ENCODE peak calls at places on chromosomes 12 and 14, in six cellular contexts. E is esophagus squamous epithelium, T is MM.1S, K is Panc1, U is heart left ventricle, P is gastrocnemius medialis. W is an unnamed sample.

GRCh38 chr14:50603565-50603964 is 43.6 kb downstream of the ATL1 start:
- DNase-seq in K (no peak), U (no peak), T (no peak), E (no peak), P (no peak), W (no peak)

GRCh38 chr14:96588410-96589249 is 86.4 kb downstream of the PAPOLA start:
- DNase-seq in K (no peak), E (no peak), P (no peak), T (no peak), U (no peak), W (no peak)

GRCh38 chr12:26028953-26029740 is 70.7 kb downstream of the RASSF8 start:
- DNase-seq in P (no peak), K (no peak), E (no peak), T (peak), U (no peak), W (peak)

GRCh38 chr14:59905193-59905592 is 14.8 kb upstream of the LRRC9 start:
- DNase-seq in U (no peak), K (no peak), P (no peak), T (no peak), E (no peak), W (no peak)

GRCh38 chr14:93041002-93041401 is 74.7 kb downstream of the ITPK1 start:
- DNase-seq in U (no peak), P (no peak), E (no peak), T (no peak), K (no peak), W (no peak)

GRCh38 chr12:34602213-34602940 is 580.1 kb downstream of the ALG10 start:
- DNase-seq in T (no peak), P (no peak), K (no peak), U (no peak), E (no peak), W (no peak)

GRCh38 chr14:86402547-86402946 is 872.6 kb downstream of the FLRT2 start:
- DNase-seq in K (no peak), P (no peak), U (no peak), T (no peak), E (no peak), W (no peak)

GRCh38 chr12:55675671-55676070 is 32.0 kb downstream of the ITGA7 start:
- DNase-seq in U (no peak), P (no peak), E (no peak), K (no peak), T (no peak), W (no peak)

GRCh38 chr12:30882706-30883105 is 43.8 kb upstream of the TSPAN11 start:
- DNase-seq in E (no peak), T (no peak), K (no peak), U (no peak), P (no peak), W (no peak)

GRCh38 chr12:8037046-8037663 is 4.6 kb downstream of the FOXJ2 start:
- DNase-seq in U (no peak), P (no peak), T (no peak), E (no peak), K (no peak), W (no peak)

GRCh38 chr14:50340945-50341344 is 28.8 kb downstream of the DMAC2L start:
- DNase-seq in P (no peak), E (no peak), T (no peak), U (no peak), K (no peak), W (no peak)

GRCh38 chr14:51269634-51270033 is 29.6 kb downstream of the TMX1 start:
- DNase-seq in P (no peak), T (no peak), K (no peak), U (no peak), E (no peak), W (no peak)

GRCh38 chr12:13187399-13187798 is 9.1 kb upstream of the EMP1 start:
- DNase-seq in P (no peak), K (no peak), U (no peak), T (no peak), E (no peak), W (no peak)

GRCh38 chr12:120599672-120600537 is 18.7 kb upstream of the POP5 start:
- DNase-seq in E (no peak), K (no peak), U (no peak), T (no peak), P (no peak), W (no peak)

GRCh38 chr12:21912318-21912717 is 28.9 kb downstream of the ABCC9 start:
- DNase-seq in K (no peak), E (no peak), U (no peak), P (no peak), T (no peak), W (no peak)

GRCh38 chr12:46531059-46531785 is 158.6 kb upstream of the SLC38A2 start:
- DNase-seq in K (no peak), E (no peak), P (no peak), U (no peak), T (no peak), W (no peak)

GRCh38 chr14:101761881-101762529 is 496 bp downstream of the PPP2R5C start:
- DNase-seq in E (peak), P (no peak), T (peak), K (no peak), U (peak), W (peak)

GRCh38 chr14:36519431-36520321 is at the start of gene NKX2-1:
- DNase-seq in K (no peak), T (no peak), E (no peak), U (no peak), P (no peak), W (no peak)

GRCh38 chr14:96297000-96297399 is 41.0 kb downstream of the BDKRB1 start:
- DNase-seq in E (no peak), K (no peak), P (no peak), U (no peak), T (peak), W (peak)

GRCh38 chr14:93950948-93951668 is 24.0 kb downstream of the FAM181A start:
- DNase-seq in K (no peak), T (no peak), P (no peak), E (no peak), U (no peak), W (no peak)

GRCh38 chr12:18556081-18556645 is 181.6 kb downstream of the PLCZ1 start:
- DNase-seq in T (no peak), E (no peak), U (no peak), K (no peak), P (no peak), W (no peak)

GRCh38 chr12:24960222-24960855 is 11.4 kb upstream of the BCAT1 start:
- DNase-seq in P (no peak), T (peak), E (no peak), K (peak), U (no peak), W (no peak)

GRCh38 chr14:64444984-64445845 is 20.1 kb upstream of the AKAP5 start:
- DNase-seq in K (no peak), P (no peak), T (peak), E (no peak), U (no peak), W (peak)

GRCh38 chr12:11834925-11835324 is 185.5 kb downstream of the ETV6 start:
- DNase-seq in E (no peak), U (no peak), P (no peak), T (no peak), K (no peak), W (no peak)
- H3K27ac ChIP-seq in E (no peak), U (no peak), P (no peak), T (no peak), K (no peak), W (no peak)

GRCh38 chr12:131862600-131862993 is 31.8 kb upstream of the ULK1 start:
- DNase-seq in K (no peak), P (no peak), T (no peak), U (no peak), E (no peak), W (no peak)

GRCh38 chr12:131862994-131863710 is 31.3 kb upstream of the ULK1 start:
- DNase-seq in P (no peak), T (no peak), U (no peak), K (no peak), E (no peak), W (no peak)

GRCh38 chr12:131862084-131862441 is 32.4 kb upstream of the ULK1 start:
- DNase-seq in P (no peak), K (no peak), T (no peak), U (no peak), E (no peak), W (no peak)

GRCh38 chr12:131860472-131861260 is 32.5 kb downstream of the MMP17 start:
- DNase-seq in K (peak), E (no peak), P (no peak), U (no peak), T (no peak), W (no peak)

DNA sequence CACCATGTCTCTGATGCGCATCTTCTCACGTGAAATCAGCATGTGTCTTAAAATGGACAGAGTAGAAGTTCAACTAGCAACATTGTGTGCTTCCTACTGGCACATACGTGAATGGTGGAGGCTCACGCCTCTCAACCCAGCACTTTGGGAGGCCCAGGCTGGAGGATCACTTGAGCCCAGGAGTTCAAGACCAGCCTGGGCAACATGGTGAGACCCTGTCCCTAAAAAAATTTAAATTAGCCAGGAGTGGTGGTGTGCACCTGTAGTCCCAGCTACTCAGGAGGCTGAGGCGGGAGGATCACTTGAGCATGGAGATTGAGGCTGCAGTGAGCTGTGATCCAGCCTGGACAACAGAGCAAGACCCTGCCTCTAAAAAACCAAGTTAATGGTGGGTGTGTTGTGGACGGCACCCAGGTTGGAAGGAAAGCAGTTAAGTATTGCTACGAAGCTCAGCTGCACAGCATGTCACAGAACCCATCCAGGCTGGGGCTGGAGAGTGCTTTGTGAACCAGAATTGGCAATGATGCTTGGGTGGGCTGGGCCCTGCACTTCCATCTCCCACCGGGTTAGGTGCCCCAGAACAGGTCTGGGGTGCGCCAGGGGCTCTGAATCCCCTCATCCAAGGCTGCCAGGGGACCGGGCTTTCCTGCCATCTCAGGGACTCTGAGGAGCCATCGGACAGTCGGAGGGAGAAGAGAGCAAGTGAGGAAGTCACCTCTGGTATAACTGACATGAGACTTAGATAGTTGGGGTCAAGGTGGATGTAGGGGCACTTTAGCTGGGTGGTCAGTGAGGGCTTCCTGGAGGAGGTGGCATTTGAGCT is 33.0 kb upstream of the ULK1 start:
- DNase-seq in K (no peak), T (no peak), P (no peak), E (no peak), U (no peak), W (no peak)
- H3K4me3 ChIP-seq in K (no peak), T (no peak), P (no peak), E (no peak), U (no peak), W (no peak)

GRCh38 chr14:52950898-52951729 is at the start of gene FERMT2:
- DNase-seq in P (peak), E (no peak), U (peak), K (no peak), T (peak), W (peak)
- H3K27ac ChIP-seq in P (peak), E (peak), U (peak), K (peak), T (no peak), W (no peak)

GRCh38 chr14:68815288-68816182 is 22.7 kb upstream of the ZFP36L1 start:
- DNase-seq in E (no peak), P (no peak), U (no peak), T (no peak), K (no peak), W (peak)
- H3K4me3 ChIP-seq in E (peak), P (peak), U (peak), T (peak), K (peak), W (peak)

GRCh38 chr12:116135209-116135930 is 142.1 kb downstream of the MED13L start:
- DNase-seq in E (no peak), T (no peak), P (no peak), U (no peak), K (no peak), W (no peak)

GRCh38 chr12:116136340-116136739 is 141.2 kb downstream of the MED13L start:
- DNase-seq in U (no peak), P (no peak), E (no peak), K (no peak), T (no peak), W (no peak)

GRCh38 chr12:116138380-116138779 is 139.1 kb downstream of the MED13L start:
- DNase-seq in E (no peak), P (no peak), K (no peak), U (no peak), T (no peak), W (no peak)

GRCh38 chr12:116138781-116139180 is 138.7 kb downstream of the MED13L start:
- DNase-seq in K (no peak), U (no peak), E (no peak), P (no peak), T (no peak), W (no peak)

DNA sequence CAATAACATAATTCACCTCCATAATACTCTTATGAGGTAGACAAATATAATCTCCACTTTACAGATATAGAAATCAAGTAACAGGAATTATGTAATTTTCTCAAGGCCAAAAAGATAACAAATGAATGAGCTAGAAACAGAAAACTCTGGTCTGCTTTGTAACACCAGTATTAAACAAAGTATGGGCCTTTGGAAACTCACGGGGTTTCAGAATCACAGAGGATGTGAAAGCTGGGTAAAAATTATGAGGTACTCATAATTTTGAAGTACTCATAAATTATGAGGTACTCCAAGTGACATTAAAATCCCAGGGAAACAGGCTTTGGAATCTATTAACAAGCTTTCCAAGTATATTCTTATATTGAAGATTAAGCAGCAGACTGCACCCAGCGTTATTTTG is 140.2 kb downstream of the MED13L start:
- DNase-seq in K (no peak), T (no peak), U (no peak), P (no peak), E (no peak), W (no peak)
- H3K27ac ChIP-seq in K (no peak), T (no peak), U (no peak), P (no peak), E (no peak), W (no peak)

GRCh38 chr12:109833307-109834189 is at the start of gene TRPV4:
- DNase-seq in U (peak), K (no peak), T (no peak), P (no peak), E (no peak), W (no peak)
- H3K4me3 ChIP-seq in U (peak), K (no peak), T (no peak), P (peak), E (peak), W (no peak)